ENCODE peak calls at places on chromosomes 12 and 14, in four cellular contexts. One of them, this sample, is unnamed.

GRCh38 chr14:47276931-47277330 is 398.5 kb downstream of the MDGA2 start:
- DNase-seq in mammary epithelial cell: no peak
- DNase-seq in neural progenitor cell: peak; percentile 11
- DNase-seq in IMR-90: no peak
- DNase-seq in this sample: no peak

GRCh38 chr12:16086462-16086861 is 175.3 kb downstream of the DERA start:
- DNase-seq in mammary epithelial cell: no peak
- DNase-seq in IMR-90: no peak
- DNase-seq in neural progenitor cell: no peak
- DNase-seq in this sample: no peak

GRCh38 chr14:53523226-53523625 is 370.1 kb upstream of the DDHD1 start:
- DNase-seq in IMR-90: no peak
- DNase-seq in neural progenitor cell: no peak
- DNase-seq in mammary epithelial cell: no peak
- DNase-seq in this sample: no peak

GRCh38 chr12:106145539-106146447 is 7.0 kb upstream of the NUAK1 start:
- DNase-seq in neural progenitor cell: no peak
- DNase-seq in mammary epithelial cell: no peak
- DNase-seq in IMR-90: no peak
- DNase-seq in this sample: no peak

GRCh38 chr12:32549675-32550079 is 129.4 kb upstream of the DNM1L start:
- DNase-seq in neural progenitor cell: peak; percentile 32
- DNase-seq in mammary epithelial cell: no peak
- DNase-seq in IMR-90: peak; percentile 61
- DNase-seq in this sample: peak; percentile 17

GRCh38 chr14:51202914-51203665 is 37.0 kb upstream of the TMX1 start:
- DNase-seq in mammary epithelial cell: no peak
- DNase-seq in neural progenitor cell: no peak
- DNase-seq in IMR-90: no peak
- DNase-seq in this sample: no peak

GRCh38 chr12:56150563-56150962 is 1.8 kb upstream of the MYL6B start:
- DNase-seq in IMR-90: peak; percentile 43
- DNase-seq in mammary epithelial cell: no peak
- DNase-seq in neural progenitor cell: no peak
- DNase-seq in this sample: no peak

GRCh38 chr12:49264466-49264872 is 413 bp upstream of the TUBA1C start:
- DNase-seq in mammary epithelial cell: no peak
- DNase-seq in IMR-90: no peak
- DNase-seq in neural progenitor cell: peak; percentile 59
- DNase-seq in this sample: peak; percentile 80

GRCh38 chr14:98877065-98877464 is 394.9 kb downstream of the BCL11B start:
- DNase-seq in IMR-90: no peak
- DNase-seq in neural progenitor cell: no peak
- DNase-seq in mammary epithelial cell: peak; percentile 47
- DNase-seq in this sample: no peak

GRCh38 chr14:99853206-99853605 is 60.0 kb downstream of the EML1 start:
- DNase-seq in IMR-90: no peak
- DNase-seq in neural progenitor cell: no peak
- DNase-seq in mammary epithelial cell: no peak
- DNase-seq in this sample: no peak

GRCh38 chr12:118377005-118377890 is 893 bp downstream of the SUDS3 start:
- DNase-seq in IMR-90: no peak
- DNase-seq in neural progenitor cell: peak; percentile 2
- DNase-seq in mammary epithelial cell: peak; percentile 30
- DNase-seq in this sample: peak; percentile 10

GRCh38 chr12:57984629-57985151 is 43.3 kb downstream of the ATP23 start:
- DNase-seq in IMR-90: no peak
- DNase-seq in mammary epithelial cell: no peak
- DNase-seq in neural progenitor cell: no peak
- DNase-seq in this sample: no peak

GRCh38 chr14:61334197-61334701 is 12.9 kb downstream of the PRKCH start:
- DNase-seq in mammary epithelial cell: no peak
- DNase-seq in neural progenitor cell: peak; percentile 66
- DNase-seq in IMR-90: no peak
- DNase-seq in this sample: no peak

GRCh38 chr12:4030938-4031702 is 157.9 kb upstream of the PARP11 start:
- DNase-seq in IMR-90: peak; percentile 98
- DNase-seq in mammary epithelial cell: peak; percentile 99
- DNase-seq in neural progenitor cell: peak; percentile 98
- DNase-seq in this sample: peak; percentile 97

GRCh38 chr12:2374092-2374740 is 321.4 kb downstream of the CACNA1C start:
- DNase-seq in neural progenitor cell: no peak
- DNase-seq in IMR-90: peak; percentile 10
- DNase-seq in mammary epithelial cell: no peak
- DNase-seq in this sample: no peak

GRCh38 chr14:70005281-70005805 is 126.1 kb downstream of the SMOC1 start:
- DNase-seq in IMR-90: no peak
- DNase-seq in neural progenitor cell: peak; percentile 76
- DNase-seq in mammary epithelial cell: no peak
- DNase-seq in this sample: peak; percentile 79

GRCh38 chr12:131389051-131390013 is 321.6 kb upstream of the SFSWAP start:
- DNase-seq in mammary epithelial cell: no peak
- DNase-seq in IMR-90: no peak
- DNase-seq in neural progenitor cell: no peak
- DNase-seq in this sample: no peak

GRCh38 chr14:96095581-96096476 is 56.7 kb downstream of the C14orf132 start:
- DNase-seq in neural progenitor cell: peak; percentile 41
- DNase-seq in IMR-90: peak; percentile 92
- DNase-seq in mammary epithelial cell: peak; percentile 86
- DNase-seq in this sample: peak; percentile 82

GRCh38 chr12:22665476-22665875 is 40.5 kb downstream of the ETNK1 start:
- DNase-seq in mammary epithelial cell: no peak
- DNase-seq in IMR-90: no peak
- DNase-seq in neural progenitor cell: no peak
- DNase-seq in this sample: no peak

GRCh38 chr14:79357307-79357706 is 854.0 kb downstream of the DIO2 start:
- DNase-seq in mammary epithelial cell: no peak
- DNase-seq in IMR-90: no peak
- DNase-seq in neural progenitor cell: no peak
- DNase-seq in this sample: no peak

GRCh38 chr14:57352771-57353170 is 37.6 kb upstream of the NAA30 start:
- DNase-seq in IMR-90: no peak
- DNase-seq in neural progenitor cell: no peak
- DNase-seq in mammary epithelial cell: peak; percentile 82
- DNase-seq in this sample: no peak

GRCh38 chr12:6201199-6201608 is 1.0 kb downstream of the CD9 start:
- DNase-seq in IMR-90: no peak
- DNase-seq in mammary epithelial cell: no peak
- DNase-seq in neural progenitor cell: peak; percentile 35
- DNase-seq in this sample: peak; percentile 48

GRCh38 chr14:36070056-36071043 is 106.2 kb downstream of the PTCSC3 start:
- DNase-seq in neural progenitor cell: peak; percentile 87
- DNase-seq in IMR-90: peak; percentile 64
- DNase-seq in mammary epithelial cell: peak; percentile 61
- DNase-seq in this sample: peak; percentile 85

GRCh38 chr12:49553512-49554088 is 14.3 kb downstream of the MCRS1 start:
- DNase-seq in mammary epithelial cell: peak; percentile 48
- DNase-seq in IMR-90: no peak
- DNase-seq in neural progenitor cell: peak; percentile 64
- DNase-seq in this sample: no peak

GRCh38 chr14:67010602-67011001 is 178.6 kb upstream of the GARIN2 start:
- DNase-seq in IMR-90: no peak
- DNase-seq in mammary epithelial cell: no peak
- DNase-seq in neural progenitor cell: no peak
- DNase-seq in this sample: no peak

GRCh38 chr12:130831246-130831645 is 7.8 kb downstream of the STX2 start:
- DNase-seq in mammary epithelial cell: no peak
- DNase-seq in neural progenitor cell: no peak
- DNase-seq in IMR-90: no peak
- DNase-seq in this sample: no peak

GRCh38 chr14:45177081-45177480 is 41.4 kb downstream of the FANCM start:
- DNase-seq in IMR-90: peak; percentile 86
- DNase-seq in mammary epithelial cell: peak; percentile 89
- DNase-seq in neural progenitor cell: no peak
- DNase-seq in this sample: no peak

GRCh38 chr14:32080001-32080510 is 3.0 kb downstream of the ARHGAP5 start:
- DNase-seq in IMR-90: no peak
- DNase-seq in mammary epithelial cell: no peak
- DNase-seq in neural progenitor cell: no peak
- DNase-seq in this sample: no peak

GRCh38 chr14:101716956-101717662 is 44.4 kb upstream of the PPP2R5C start:
- DNase-seq in mammary epithelial cell: peak; percentile 33
- DNase-seq in neural progenitor cell: no peak
- DNase-seq in IMR-90: no peak
- DNase-seq in this sample: no peak

GRCh38 chr12:114013601-114014345 is 47.6 kb upstream of the RBM19 start:
- DNase-seq in neural progenitor cell: peak; percentile 77
- DNase-seq in mammary epithelial cell: peak; percentile 1
- DNase-seq in IMR-90: peak; percentile 37
- DNase-seq in this sample: peak; percentile 74

GRCh38 chr12:2641761-2642160 is 153.0 kb upstream of the FKBP4 start:
- DNase-seq in neural progenitor cell: no peak
- DNase-seq in IMR-90: no peak
- DNase-seq in mammary epithelial cell: no peak
- DNase-seq in this sample: no peak

GRCh38 chr12:58443273-58443980 is 476.9 kb downstream of the LRIG3 start:
- DNase-seq in mammary epithelial cell: peak; percentile 35
- DNase-seq in neural progenitor cell: peak; percentile 42
- DNase-seq in IMR-90: peak; percentile 13
- DNase-seq in this sample: peak; percentile 26

GRCh38 chr12:108146035-108146893 is 17.2 kb downstream of the WSCD2 start:
- DNase-seq in IMR-90: no peak
- DNase-seq in mammary epithelial cell: no peak
- DNase-seq in neural progenitor cell: no peak
- DNase-seq in this sample: no peak

GRCh38 chr14:59460378-59460777 is 4.8 kb downstream of the GPR135 start:
- DNase-seq in mammary epithelial cell: no peak
- DNase-seq in neural progenitor cell: no peak
- DNase-seq in IMR-90: no peak
- DNase-seq in this sample: no peak

DNA sequence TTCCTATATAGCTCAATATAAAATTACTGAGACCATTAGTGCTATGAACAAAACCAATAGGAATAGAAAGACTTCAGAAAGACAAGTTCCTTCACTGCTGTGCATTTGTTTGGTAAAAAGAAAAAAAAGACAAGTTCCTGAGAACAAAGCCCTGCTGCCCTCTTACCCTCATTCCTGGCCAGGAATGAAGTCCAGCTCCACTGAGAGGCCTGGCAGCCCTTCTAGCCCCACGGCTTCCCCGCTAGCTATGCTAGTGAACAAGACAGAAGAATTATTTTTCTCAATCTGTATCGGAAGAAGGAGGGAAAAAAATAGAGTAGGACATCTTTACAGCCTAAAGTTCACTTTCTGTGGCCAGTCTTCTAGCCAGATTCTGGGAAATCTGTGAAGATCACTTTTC is 1.6 kb downstream of the MFAP5 start:
- DNase-seq in mammary epithelial cell: no peak
- DNase-seq in neural progenitor cell: no peak
- DNase-seq in IMR-90: no peak
- DNase-seq in this sample: no peak
- H3K4me2 ChIP-seq in mammary epithelial cell: no peak overlapping the region
- H3K4me2 ChIP-seq in neural progenitor cell: no peak overlapping the region
- H3K4me2 ChIP-seq in IMR-90: no peak overlapping the region
- H3K4me2 ChIP-seq in this sample: no peak overlapping the region

DNA sequence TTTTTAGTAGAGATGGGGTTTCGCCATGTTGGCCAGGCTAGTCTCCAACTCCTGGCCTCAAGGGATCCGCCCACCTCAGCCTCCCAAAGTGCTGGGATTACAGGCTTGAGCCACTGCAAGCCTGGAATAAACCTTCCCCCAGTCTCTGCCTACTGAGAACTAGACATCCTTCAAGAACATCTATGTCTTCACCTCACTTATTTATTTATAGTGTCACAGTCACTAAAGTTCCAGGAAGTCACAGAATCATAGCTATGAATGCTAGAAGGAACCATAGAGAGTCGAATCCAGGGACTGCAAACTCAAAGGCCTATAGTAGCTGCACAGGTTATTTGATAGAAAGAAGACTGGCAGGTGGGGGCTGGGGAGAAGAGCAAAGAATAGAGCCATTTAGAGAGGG is 44.7 kb upstream of the NUDT4 start:
- DNase-seq in mammary epithelial cell: no peak
- DNase-seq in neural progenitor cell: no peak
- DNase-seq in IMR-90: no peak
- DNase-seq in this sample: no peak
- H3K9me3 ChIP-seq in mammary epithelial cell: no peaks in the 10 kb centered on the region
- H3K9me3 ChIP-seq in neural progenitor cell: no peaks in the 10 kb centered on the region
- H3K9me3 ChIP-seq in IMR-90: no peaks in the 10 kb centered on the region
- H3K9me3 ChIP-seq in this sample: no peaks in the 10 kb centered on the region

DNA sequence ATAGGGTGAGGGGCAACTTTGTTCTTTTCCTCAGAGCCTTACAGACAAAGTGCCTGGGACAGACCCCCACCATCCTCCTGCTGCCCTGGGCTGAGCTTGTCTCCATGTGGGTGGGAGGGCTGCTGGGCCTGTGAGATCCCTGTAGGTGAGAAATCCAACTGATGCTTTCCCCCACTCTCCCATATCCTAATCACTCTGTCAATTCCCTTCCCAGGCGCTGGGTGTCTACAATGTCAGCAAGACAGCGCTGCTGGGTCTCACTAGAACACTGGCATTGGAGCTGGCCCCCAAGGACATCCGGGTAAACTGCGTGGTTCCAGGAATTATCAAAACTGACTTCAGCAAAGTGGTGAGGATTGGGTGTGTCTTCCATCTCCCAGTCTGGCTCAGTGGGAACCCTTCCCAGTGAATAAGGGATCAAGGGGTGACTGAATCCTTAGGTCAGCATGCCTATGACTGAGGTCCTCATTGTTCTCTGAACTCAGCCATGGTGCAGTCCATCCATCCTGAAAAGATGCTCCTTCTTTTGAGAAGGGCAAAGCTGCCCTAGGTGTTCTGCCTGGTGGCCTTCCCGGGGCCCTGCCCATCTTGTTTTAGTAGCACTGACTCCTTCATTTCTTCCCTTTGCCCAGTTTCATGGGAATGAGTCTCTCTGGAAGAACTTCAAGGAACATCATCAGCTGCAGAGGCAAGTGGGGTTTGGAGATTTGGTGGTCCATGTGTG is 8.2 kb downstream of the DHRS2 start:
- DNase-seq in neural progenitor cell: no peak
- DNase-seq in mammary epithelial cell: no peak
- DNase-seq in IMR-90: no peak
- DNase-seq in this sample: no peak
- H3K4me2 ChIP-seq in neural progenitor cell: no peak overlapping the region
- H3K4me2 ChIP-seq in mammary epithelial cell: no peak overlapping the region
- H3K4me2 ChIP-seq in IMR-90: no peak overlapping the region
- H3K4me2 ChIP-seq in this sample: no peak overlapping the region

GRCh38 chr12:30779178-30779577 is 24.4 kb upstream of the CAPRIN2 start:
- DNase-seq in mammary epithelial cell: no peak
- DNase-seq in neural progenitor cell: no peak
- DNase-seq in IMR-90: no peak
- DNase-seq in this sample: no peak

GRCh38 chr12:30779578-30779977 is 24.8 kb upstream of the CAPRIN2 start:
- DNase-seq in neural progenitor cell: no peak
- DNase-seq in IMR-90: no peak
- DNase-seq in mammary epithelial cell: no peak
- DNase-seq in this sample: no peak

GRCh38 chr12:30769802-30770201 is 15.1 kb upstream of the CAPRIN2 start:
- DNase-seq in mammary epithelial cell: no peak
- DNase-seq in IMR-90: no peak
- DNase-seq in neural progenitor cell: no peak
- DNase-seq in this sample: no peak

DNA sequence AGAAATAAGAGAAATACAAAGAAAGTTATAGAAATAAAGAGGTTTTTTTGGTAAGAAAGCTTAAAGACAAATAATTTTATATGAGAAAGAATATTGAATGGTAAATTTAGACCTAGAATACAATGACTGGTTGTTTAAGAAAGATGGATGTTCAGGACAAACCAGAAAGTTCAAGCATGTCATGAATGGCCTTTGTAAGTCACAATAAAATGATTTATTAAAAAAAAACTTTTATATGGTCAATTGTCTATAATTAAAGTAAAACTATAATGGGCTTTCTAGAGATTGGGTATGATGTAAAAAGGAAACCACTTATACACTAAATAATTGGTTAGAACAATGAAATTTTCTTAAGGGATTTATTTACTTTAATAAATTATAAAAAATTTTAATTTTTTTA is 19.8 kb upstream of the CAPRIN2 start:
- DNase-seq in neural progenitor cell: peak; percentile 16
- DNase-seq in IMR-90: no peak
- DNase-seq in mammary epithelial cell: no peak
- DNase-seq in this sample: no peak
- H3K9me3 ChIP-seq in neural progenitor cell: peaks cover 25% of the 10 kb centered on the region
- H3K9me3 ChIP-seq in IMR-90: no peaks in the 10 kb centered on the region
- H3K9me3 ChIP-seq in mammary epithelial cell: no peaks in the 10 kb centered on the region
- H3K9me3 ChIP-seq in this sample: no peaks in the 10 kb centered on the region